ENCODE peak calls at places on chromosomes 12 and 14, in nine cellular contexts. G, V, E, F, R, P, D, U and H are unnamed samples.

GRCh38 chr12:47361389-47362031 is 281.8 kb upstream of the AMIGO2 start:
- DNase-seq in G (peak; percentile 93), V (peak; percentile 49), E (no peak), F (no peak), R (no peak), P (no peak), D (no peak), U (peak; percentile 63), H (peak; percentile 46)

GRCh38 chr14:35213869-35214387 is 78.3 kb upstream of the PSMA6 start:
- DNase-seq in G (no peak), V (no peak), E (no peak), F (no peak), R (no peak), P (no peak), D (peak; percentile 38), U (peak; percentile 78), H (no peak)

GRCh38 chr14:35355981-35356839 is 48.3 kb downstream of the NFKBIA start:
- DNase-seq in G (peak; percentile 45), V (no peak), E (no peak), F (no peak), R (no peak), P (no peak), D (no peak), U (peak; percentile 46), H (no peak)

GRCh38 chr14:51224551-51224950 is 15.5 kb upstream of the TMX1 start:
- DNase-seq in G (no peak), V (no peak), E (no peak), F (no peak), R (no peak), P (no peak), D (peak; percentile 73), U (peak; percentile 61), H (no peak)

GRCh38 chr12:34346372-34347034 is 324.2 kb downstream of the ALG10 start:
- DNase-seq in G (no peak), V (no peak), E (no peak), F (no peak), R (no peak), P (no peak), D (no peak), U (no peak), H (no peak)

GRCh38 chr12:78018146-78018910 is 187.6 kb downstream of the NAV3 start:
- DNase-seq in G (no peak), V (no peak), E (no peak), F (no peak), R (no peak), P (no peak), D (no peak), U (no peak), H (no peak)

GRCh38 chr12:22310276-22310675 is 24.2 kb downstream of the ST8SIA1 start:
- DNase-seq in G (no peak), V (no peak), E (no peak), F (no peak), R (no peak), P (no peak), D (no peak), U (no peak), H (no peak)

GRCh38 chr14:101335061-101335661 is 226.1 kb upstream of the DIO3 start:
- DNase-seq in G (no peak), V (no peak), E (no peak), F (no peak), R (no peak), P (no peak), D (no peak), U (no peak), H (no peak)

GRCh38 chr14:81169711-81170103 is 51.1 kb downstream of the GTF2A1 start:
- DNase-seq in G (no peak), V (peak; percentile 46), E (peak; percentile 49), F (peak; percentile 83), R (peak; percentile 58), P (no peak), D (peak; percentile 57), U (no peak), H (no peak)

GRCh38 chr12:116320839-116321238 is 43.3 kb upstream of the MED13L start:
- DNase-seq in G (no peak), V (no peak), E (no peak), F (no peak), R (no peak), P (no peak), D (peak; percentile 56), U (peak; percentile 44), H (no peak)

GRCh38 chr12:367972-368371 is 21.1 kb downstream of the KDM5A start:
- DNase-seq in G (no peak), V (no peak), E (no peak), F (no peak), R (no peak), P (no peak), D (no peak), U (no peak), H (no peak)

GRCh38 chr12:78674311-78675085 is 190.1 kb upstream of the SYT1 start:
- DNase-seq in G (no peak), V (peak; percentile 9), E (no peak), F (no peak), R (no peak), P (no peak), D (peak; percentile 58), U (peak; percentile 48), H (no peak)

GRCh38 chr14:24052656-24053547 is 1.1 kb downstream of the CARMIL3 start:
- DNase-seq in G (no peak), V (peak; percentile 14), E (no peak), F (peak; percentile 32), R (no peak), P (no peak), D (no peak), U (peak; percentile 56), H (no peak)

GRCh38 chr12:104669057-104669770 is 212.5 kb downstream of the CHST11 start:
- DNase-seq in G (no peak), V (peak; percentile 61), E (peak; percentile 70), F (peak; percentile 90), R (peak; percentile 80), P (peak; percentile 27), D (peak; percentile 56), U (peak; percentile 76), H (no peak)

GRCh38 chr12:70180140-70180539 is 63.1 kb upstream of the CNOT2 start:
- DNase-seq in G (no peak), V (no peak), E (no peak), F (no peak), R (no peak), P (no peak), D (no peak), U (no peak), H (no peak)

GRCh38 chr14:100066984-100067383 is 1.8 kb downstream of the EVL start:
- DNase-seq in G (no peak), V (peak; percentile 72), E (no peak), F (no peak), R (no peak), P (no peak), D (no peak), U (no peak), H (no peak)

GRCh38 chr12:107440596-107440995 is 245.0 kb upstream of the PWP1 start:
- DNase-seq in G (peak; percentile 30), V (no peak), E (no peak), F (no peak), R (no peak), P (no peak), D (no peak), U (no peak), H (no peak)

GRCh38 chr14:20332386-20332945 is 613 bp downstream of the CCNB1IP1 start:
- DNase-seq in G (peak; percentile 41), V (no peak), E (no peak), F (no peak), R (no peak), P (no peak), D (peak; percentile 18), U (peak; percentile 14), H (no peak)

GRCh38 chr14:23054000-23054811 is 3.1 kb downstream of the CDH24 start:
- DNase-seq in G (no peak), V (peak; percentile 41), E (no peak), F (peak; percentile 50), R (no peak), P (no peak), D (peak; percentile 41), U (no peak), H (no peak)

GRCh38 chr12:9066183-9066623 is 49.5 kb downstream of the A2M start:
- DNase-seq in G (no peak), V (no peak), E (no peak), F (no peak), R (no peak), P (no peak), D (no peak), U (no peak), H (no peak)

GRCh38 chr14:70916300-70916699 is 9.0 kb downstream of the PCNX1 start:
- DNase-seq in G (no peak), V (no peak), E (no peak), F (no peak), R (no peak), P (no peak), D (no peak), U (no peak), H (no peak)